ENCODE peak calls at places on chromosomes 6 and 20, in six cellular contexts. R is K562, Q is HCT116, Y is GM12878, W is HepG2, K is H1. O is an unnamed sample.

GRCh38 chr20:45935416-45936046 is 1.0 kb downstream of the PCIF1 start:
- DNase-seq in Q (no peak), W (no peak), R (no peak), K (no peak), Y (no peak), O (no peak)

GRCh38 chr20:15900443-15900842 is 672.8 kb downstream of the KIF16B start:
- DNase-seq in R (no peak), W (no peak), Y (no peak), K (no peak), Q (no peak), O (no peak)

GRCh38 chr6:116434056-116434725 is 27.0 kb upstream of the CALHM6 start:
- DNase-seq in K (no peak), R (no peak), Y (no peak), W (no peak), Q (no peak), O (no peak)

GRCh38 chr20:39676236-39676635 is 714.1 kb downstream of the DHX35 start:
- DNase-seq in Q (no peak), K (no peak), W (no peak), R (no peak), Y (no peak), O (no peak)

GRCh38 chr6:20056350-20056992 is 155.8 kb downstream of the MBOAT1 start:
- DNase-seq in R (no peak), K (no peak), W (peak), Y (peak), Q (peak), O (peak)

GRCh38 chr6:126553856-126554255 is 213.9 kb downstream of the CENPW start:
- DNase-seq in K (no peak), W (no peak), R (no peak), Q (no peak), Y (no peak), O (no peak)

GRCh38 chr20:14583413-14583812 is 246.0 kb upstream of the FLRT3 start:
- DNase-seq in W (no peak), K (no peak), Q (peak), R (no peak), Y (no peak), O (no peak)

GRCh38 chr6:122977180-122977579 is 18.9 kb upstream of the CLVS2 start:
- DNase-seq in Y (no peak), K (no peak), R (no peak), Q (no peak), W (no peak), O (no peak)

GRCh38 chr6:111591370-111591900 is 14.2 kb downstream of the TRAF3IP2 start:
- DNase-seq in K (no peak), W (peak), Y (no peak), Q (peak), R (no peak), O (no peak)

GRCh38 chr20:51584737-51585136 is 42.2 kb upstream of the NFATC2 start:
- DNase-seq in Q (no peak), W (no peak), K (no peak), R (no peak), Y (no peak), O (no peak)

GRCh38 chr6:31180500-31180899 is 10.0 kb upstream of the POU5F1 start:
- DNase-seq in K (no peak), Y (no peak), W (no peak), R (peak), Q (no peak), O (no peak)

GRCh38 chr6:84086545-84087429 is 53.2 kb downstream of the MRAP2 start:
- DNase-seq in K (no peak), Q (no peak), Y (no peak), R (no peak), W (peak), O (no peak)

GRCh38 chr6:166625356-166625755 is 1.7 kb downstream of the RPS6KA2 start:
- DNase-seq in W (no peak), K (no peak), Q (no peak), R (no peak), Y (no peak), O (no peak)

GRCh38 chr6:44432227-44432626 is 44.7 kb downstream of the CDC5L start:
- DNase-seq in W (no peak), Y (no peak), R (no peak), Q (no peak), K (no peak), O (no peak)

GRCh38 chr6:74671558-74672025 is 534.3 kb downstream of the COL12A1 start:
- DNase-seq in Q (no peak), W (no peak), K (no peak), Y (no peak), R (no peak), O (no peak)

GRCh38 chr6:43517503-43518357 is 841 bp downstream of the POLR1C start:
- DNase-seq in Q (no peak), Y (no peak), W (no peak), R (no peak), K (no peak), O (no peak)

GRCh38 chr6:145699462-145699861 is 35.9 kb downstream of the EPM2A start:
- DNase-seq in W (no peak), Q (no peak), K (no peak), Y (no peak), R (no peak), O (no peak)

GRCh38 chr20:50513169-50514034 is 3.2 kb downstream of the PTPN1 start:
- DNase-seq in R (no peak), K (no peak), Y (no peak), W (no peak), Q (no peak), O (no peak)

GRCh38 chr6:31115941-31116560 is 1.5 kb downstream of the PSORS1C1 start:
- DNase-seq in Q (no peak), K (no peak), Y (no peak), R (no peak), W (no peak), O (no peak)

DNA sequence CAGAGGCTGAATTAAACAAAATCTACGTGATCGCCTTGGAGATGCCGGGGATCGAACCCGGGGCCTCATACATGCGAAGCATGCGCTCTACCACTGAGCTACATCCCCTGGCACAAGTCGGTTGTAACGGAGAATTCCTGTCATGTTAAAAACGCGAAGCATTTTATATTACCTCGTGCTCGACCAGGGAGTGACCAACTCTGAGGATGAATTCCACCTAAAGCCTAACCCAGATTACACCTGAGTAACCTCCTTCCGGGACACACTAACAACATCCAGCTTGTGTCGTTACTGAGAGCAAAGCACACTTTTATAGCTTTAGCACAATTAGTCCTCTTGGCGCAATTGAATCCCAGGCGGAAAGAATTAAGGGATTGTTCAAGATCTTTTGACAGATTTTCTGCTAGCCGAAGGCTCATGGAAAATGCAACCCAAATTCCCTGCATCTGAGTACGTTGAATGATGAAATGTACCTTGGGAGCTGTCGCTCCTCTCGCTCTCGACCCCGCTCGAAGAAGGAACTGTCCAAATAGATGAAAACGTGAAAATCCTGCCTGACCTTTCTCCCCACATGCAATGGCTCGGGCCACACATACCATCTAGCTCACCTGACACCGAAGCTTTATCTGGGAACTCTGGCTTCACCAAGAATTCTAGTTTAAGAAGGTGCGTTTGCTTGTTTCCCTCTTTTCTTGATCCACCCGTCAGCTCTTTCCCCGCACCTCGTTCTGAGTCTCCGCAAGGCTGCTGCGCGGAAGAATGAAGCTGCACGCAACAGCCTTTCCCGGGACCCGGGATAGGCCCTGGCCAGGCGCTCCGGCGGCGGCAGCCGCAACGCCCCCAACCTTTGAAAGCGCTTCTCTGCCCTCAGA is 148.4 kb downstream of the GPX5 start:
- DNase-seq in W (peak), Q (peak), K (peak), Y (peak), R (no peak), O (peak)
- TF ChIP-seq ZNF274 in W (no peak), Q (no peak), K (no peak), Y (no peak), R (no peak), O (no peak)

GRCh38 chr6:156866181-156866862 is 89.1 kb downstream of the ARID1B start:
- DNase-seq in Y (no peak), K (no peak), Q (no peak), R (no peak), W (no peak), O (no peak)
- TF ChIP-seq YY1 in Y (no peak), K (no peak), Q (no peak), R (no peak), W (no peak), O (no peak)

GRCh38 chr20:5691918-5692618 is 58.1 kb upstream of the SHLD1 start:
- DNase-seq in Q (no peak), Y (peak), R (no peak), K (no peak), W (peak), O (no peak)

GRCh38 chr20:5686381-5687105 is 63.7 kb upstream of the SHLD1 start:
- DNase-seq in K (no peak), Q (no peak), Y (no peak), R (no peak), W (no peak), O (no peak)

GRCh38 chr20:5688431-5688972 is 61.7 kb upstream of the SHLD1 start:
- DNase-seq in R (no peak), Y (no peak), K (no peak), W (no peak), Q (no peak), O (no peak)

GRCh38 chr20:5689451-5689850 is 60.8 kb upstream of the SHLD1 start:
- DNase-seq in Y (no peak), W (peak), K (no peak), Q (no peak), R (no peak), O (no peak)

DNA sequence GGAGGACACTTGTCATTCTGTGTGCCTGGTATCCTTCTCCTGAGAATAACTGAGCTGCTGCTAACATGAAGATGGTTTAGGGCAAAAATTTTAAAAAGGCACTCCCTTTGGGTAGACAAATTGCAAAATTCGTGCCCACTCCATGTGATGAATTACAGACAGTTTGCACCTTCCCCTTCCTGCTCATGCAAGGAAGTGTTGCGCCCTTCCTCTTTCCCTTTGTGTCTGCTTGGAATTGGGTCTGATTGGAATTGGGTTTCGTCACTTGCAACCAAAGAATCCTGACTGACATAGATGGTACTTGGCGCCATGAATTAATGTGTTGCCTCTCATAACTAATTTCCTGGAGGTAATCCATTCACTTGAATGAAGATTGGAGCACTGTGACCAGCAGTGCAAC is 62.3 kb upstream of the SHLD1 start:
- DNase-seq in K (no peak), Y (no peak), W (no peak), Q (no peak), R (no peak), O (no peak)
- H3K4me3 ChIP-seq in K (no peak), Y (no peak), W (no peak), Q (no peak), R (no peak), O (no peak)

DNA sequence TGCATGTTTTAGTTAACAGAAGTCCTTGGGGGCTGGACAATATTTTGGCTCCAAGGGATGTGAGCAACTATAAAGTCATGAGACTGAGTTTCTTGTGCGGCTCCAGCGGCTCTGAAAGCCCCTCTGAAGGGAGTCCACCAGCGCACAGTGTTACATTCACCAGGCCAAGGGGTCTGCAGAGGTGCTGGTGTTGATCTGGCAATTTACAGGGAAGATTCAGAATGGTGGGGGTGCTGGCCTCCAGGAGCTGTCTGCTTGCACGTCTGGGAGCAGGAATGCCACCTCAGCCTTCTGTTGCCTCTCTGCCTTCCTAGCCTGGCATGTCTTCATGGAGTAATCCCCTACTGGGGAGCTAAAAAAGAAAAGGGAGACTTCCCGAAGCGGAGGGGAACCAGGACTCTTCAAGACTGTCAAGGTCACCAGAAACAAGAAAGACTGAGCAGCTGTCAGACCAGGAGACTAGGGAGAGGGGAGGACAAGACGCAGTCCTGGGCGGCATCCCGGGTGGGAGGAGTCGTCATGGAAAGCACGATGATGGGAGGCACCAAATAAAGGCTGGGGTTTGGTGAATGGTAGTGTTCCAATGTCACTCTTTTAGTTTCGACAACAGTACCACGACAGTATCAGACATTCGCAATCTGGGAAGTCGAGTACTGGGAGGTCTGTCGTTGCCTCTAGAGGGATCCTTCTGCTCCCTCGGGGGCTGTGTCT is 31.9 kb downstream of the PSMG4 start:
- DNase-seq in Y (no peak), R (no peak), Q (no peak), K (no peak), W (no peak), O (no peak)
- TF ChIP-seq ZNF274 in Y (no peak), R (no peak), Q (no peak), K (no peak), W (no peak), O (no peak)

O was measured in NT2/D1.